ENCODE peak calls at places on chromosomes 11 and 22, in nine cellular contexts. O, M, T, Z, R, Y, G, I and B are unnamed samples.

GRCh38 chr11:17273668-17274321 is 2.7 kb upstream of the NUCB2 start:
- DNase-seq in O (no peak), M (no peak), T (no peak), Z (no peak), R (peak), Y (no peak), G (no peak), I (no peak), B (no peak)

GRCh38 chr11:39745401-39745800 is 1714.1 kb downstream of the LRRC4C start:
- DNase-seq in O (no peak), M (no peak), T (no peak), Z (peak), R (no peak), Y (no peak), G (no peak), I (no peak), B (no peak)

GRCh38 chr11:79902493-79902892 is 461.7 kb upstream of the TENM4 start:
- DNase-seq in O (no peak), M (no peak), T (no peak), Z (peak), R (no peak), Y (no peak), G (no peak), I (no peak), B (no peak)

GRCh38 chr11:121661796-121662508 is 209.2 kb upstream of the SORL1-AS1 start:
- DNase-seq in O (no peak), M (no peak), T (no peak), Z (peak), R (no peak), Y (no peak), G (peak), I (no peak), B (no peak)

GRCh38 chr11:34252651-34253050 is 105.2 kb downstream of the ABTB2 start:
- DNase-seq in O (no peak), M (no peak), T (no peak), Z (no peak), R (no peak), Y (no peak), G (peak), I (no peak), B (no peak)

GRCh38 chr11:63937713-63938480 is 905 bp upstream of the NAA40 start:
- DNase-seq in O (peak), M (no peak), T (no peak), Z (no peak), R (no peak), Y (peak), G (peak), I (no peak), B (peak)

GRCh38 chr22:49677495-49677889 is 150.2 kb downstream of the BRD1 start:
- DNase-seq in O (no peak), M (no peak), T (no peak), Z (no peak), R (no peak), Y (no peak), G (no peak), I (no peak), B (no peak)

GRCh38 chr22:22884010-22884887 is 3.4 kb upstream of the IGLL5 start:
- DNase-seq in O (peak), M (peak), T (peak), Z (peak), R (peak), Y (peak), G (peak), I (peak), B (peak)

GRCh38 chr11:46237248-46238077 is 40.0 kb upstream of the CREB3L1 start:
- DNase-seq in O (peak), M (peak), T (peak), Z (peak), R (no peak), Y (peak), G (no peak), I (peak), B (peak)

GRCh38 chr22:32820131-32820882 is 18.8 kb downstream of the TIMP3 start:
- DNase-seq in O (no peak), M (no peak), T (no peak), Z (peak), R (no peak), Y (no peak), G (no peak), I (no peak), B (no peak)

GRCh38 chr11:86108146-86108545 is 39.3 kb upstream of the PICALM start:
- DNase-seq in O (no peak), M (no peak), T (no peak), Z (no peak), R (no peak), Y (no peak), G (no peak), I (no peak), B (no peak)

GRCh38 chr11:101126551-101127347 is 2.9 kb downstream of the PGR start:
- DNase-seq in O (no peak), M (no peak), T (peak), Z (no peak), R (no peak), Y (no peak), G (no peak), I (peak), B (peak)

GRCh38 chr22:22948651-22949611 is 61.3 kb downstream of the IGLL5 start:
- DNase-seq in O (no peak), M (no peak), T (no peak), Z (no peak), R (no peak), Y (no peak), G (no peak), I (no peak), B (no peak)

GRCh38 chr11:32213223-32213622 is 122.3 kb downstream of the RCN1 start:
- DNase-seq in O (peak), M (no peak), T (no peak), Z (peak), R (no peak), Y (peak), G (no peak), I (no peak), B (no peak)

GRCh38 chr22:43110444-43110926 is at the start of gene BIK:
- DNase-seq in O (no peak), M (peak), T (peak), Z (peak), R (no peak), Y (peak), G (no peak), I (peak), B (peak)

GRCh38 chr11:58055806-58056401 is 25.2 kb downstream of the OR6Q1 start:
- DNase-seq in O (no peak), M (no peak), T (no peak), Z (no peak), R (no peak), Y (no peak), G (no peak), I (no peak), B (no peak)

GRCh38 chr11:84384637-84385227 is 1098.6 kb upstream of the CCDC90B start:
- DNase-seq in O (no peak), M (peak), T (peak), Z (peak), R (no peak), Y (peak), G (peak), I (peak), B (peak)

GRCh38 chr11:62602141-62603071 is 741 bp upstream of the MTA2 start:
- DNase-seq in O (no peak), M (no peak), T (peak), Z (no peak), R (no peak), Y (peak), G (peak), I (peak), B (peak)

GRCh38 chr22:30459206-30460052 is 12.4 kb downstream of the SEC14L3 start:
- DNase-seq in O (no peak), M (no peak), T (no peak), Z (peak), R (no peak), Y (no peak), G (no peak), I (no peak), B (peak)

GRCh38 chr22:17074648-17075002 is 10.2 kb upstream of the IL17RA start:
- DNase-seq in O (no peak), M (no peak), T (no peak), Z (no peak), R (no peak), Y (no peak), G (no peak), I (no peak), B (no peak)

GRCh38 chr22:25057013-25057881 is 104.7 kb downstream of the KIAA1671 start:
- DNase-seq in O (peak), M (no peak), T (peak), Z (peak), R (peak), Y (peak), G (peak), I (peak), B (peak)